ENCODE peak calls at places on chromosomes 12 and 14, in eight cellular contexts. One of them, this sample, is unnamed.
A peak's percentile ranks its signal among the peaks of the same experiment; 100 is the strongest.

GRCh38 chr12:99390707-99391106 is 256.8 kb upstream of the GARIN6 start:
- DNase-seq in epithelial cell of esophagus: no peak
- DNase-seq in uterus: no peak
- DNase-seq in endothelial cell: peak; percentile 61
- DNase-seq in dorsolateral prefrontal cortex: no peak
- DNase-seq in astrocyte: no peak
- DNase-seq in omental fat pad: no peak
- DNase-seq in astrocyte of the spinal cord: no peak
- DNase-seq in this sample: peak; percentile 34

GRCh38 chr12:124466200-124467128 is 100.9 kb downstream of the NCOR2 start:
- DNase-seq in epithelial cell of esophagus: no peak
- DNase-seq in uterus: no peak
- DNase-seq in endothelial cell: no peak
- DNase-seq in dorsolateral prefrontal cortex: no peak
- DNase-seq in astrocyte: peak; percentile 24
- DNase-seq in omental fat pad: no peak
- DNase-seq in astrocyte of the spinal cord: peak; percentile 75
- DNase-seq in this sample: no peak

GRCh38 chr14:36271939-36272907 is 48.2 kb downstream of the MBIP start:
- DNase-seq in epithelial cell of esophagus: peak; percentile 66
- DNase-seq in uterus: no peak
- DNase-seq in endothelial cell: no peak
- DNase-seq in dorsolateral prefrontal cortex: no peak
- DNase-seq in astrocyte: peak; percentile 0
- DNase-seq in omental fat pad: no peak
- DNase-seq in astrocyte of the spinal cord: peak; percentile 7
- DNase-seq in this sample: no peak

GRCh38 chr12:71063087-71063486 is 94.7 kb downstream of the TSPAN8 start:
- DNase-seq in epithelial cell of esophagus: no peak
- DNase-seq in uterus: no peak
- DNase-seq in endothelial cell: no peak
- DNase-seq in dorsolateral prefrontal cortex: no peak
- DNase-seq in astrocyte: no peak
- DNase-seq in omental fat pad: no peak
- DNase-seq in astrocyte of the spinal cord: no peak
- DNase-seq in this sample: peak; percentile 7

GRCh38 chr14:91752956-91753355 is 21.1 kb upstream of the CATSPERB start:
- DNase-seq in epithelial cell of esophagus: no peak
- DNase-seq in uterus: no peak
- DNase-seq in endothelial cell: no peak
- DNase-seq in dorsolateral prefrontal cortex: no peak
- DNase-seq in astrocyte: no peak
- DNase-seq in omental fat pad: no peak
- DNase-seq in astrocyte of the spinal cord: no peak
- DNase-seq in this sample: no peak

GRCh38 chr12:47734725-47735480 is 9.6 kb upstream of the ENDOU start:
- DNase-seq in epithelial cell of esophagus: no peak
- DNase-seq in uterus: no peak
- DNase-seq in endothelial cell: peak; percentile 24
- DNase-seq in dorsolateral prefrontal cortex: no peak
- DNase-seq in astrocyte: no peak
- DNase-seq in omental fat pad: no peak
- DNase-seq in astrocyte of the spinal cord: no peak
- DNase-seq in this sample: no peak

GRCh38 chr14:41482861-41483260 is 123.8 kb upstream of the LRFN5 start:
- DNase-seq in epithelial cell of esophagus: no peak
- DNase-seq in uterus: no peak
- DNase-seq in endothelial cell: no peak
- DNase-seq in dorsolateral prefrontal cortex: no peak
- DNase-seq in astrocyte: no peak
- DNase-seq in omental fat pad: no peak
- DNase-seq in astrocyte of the spinal cord: no peak
- DNase-seq in this sample: no peak

GRCh38 chr12:109767991-109768900 is 54.6 kb downstream of the FAM222A start:
- DNase-seq in epithelial cell of esophagus: no peak
- DNase-seq in uterus: no peak
- DNase-seq in endothelial cell: no peak
- DNase-seq in dorsolateral prefrontal cortex: no peak
- DNase-seq in astrocyte: no peak
- DNase-seq in omental fat pad: peak; percentile 11
- DNase-seq in astrocyte of the spinal cord: no peak
- DNase-seq in this sample: no peak

GRCh38 chr12:76706099-76706498 is 57.8 kb upstream of the ZDHHC17 start:
- DNase-seq in epithelial cell of esophagus: peak; percentile 35
- DNase-seq in uterus: no peak
- DNase-seq in endothelial cell: no peak
- DNase-seq in dorsolateral prefrontal cortex: no peak
- DNase-seq in astrocyte: peak; percentile 27
- DNase-seq in omental fat pad: no peak
- DNase-seq in astrocyte of the spinal cord: no peak
- DNase-seq in this sample: no peak

GRCh38 chr12:50156641-50157040 is 10.5 kb downstream of the CERS5 start:
- DNase-seq in epithelial cell of esophagus: no peak
- DNase-seq in uterus: no peak
- DNase-seq in endothelial cell: no peak
- DNase-seq in dorsolateral prefrontal cortex: no peak
- DNase-seq in astrocyte: no peak
- DNase-seq in omental fat pad: no peak
- DNase-seq in astrocyte of the spinal cord: no peak
- DNase-seq in this sample: no peak

GRCh38 chr12:122356192-122356635 is 66.3 kb downstream of the CLIP1 start:
- DNase-seq in epithelial cell of esophagus: peak; percentile 63
- DNase-seq in uterus: peak; percentile 48
- DNase-seq in endothelial cell: peak; percentile 53
- DNase-seq in dorsolateral prefrontal cortex: no peak
- DNase-seq in astrocyte: peak; percentile 22
- DNase-seq in omental fat pad: no peak
- DNase-seq in astrocyte of the spinal cord: peak; percentile 77
- DNase-seq in this sample: peak; percentile 45

GRCh38 chr14:59306775-59307174 is 118.3 kb downstream of the DAAM1 start:
- DNase-seq in epithelial cell of esophagus: peak; percentile 94
- DNase-seq in uterus: no peak
- DNase-seq in endothelial cell: no peak
- DNase-seq in dorsolateral prefrontal cortex: no peak
- DNase-seq in astrocyte: peak; percentile 80
- DNase-seq in omental fat pad: no peak
- DNase-seq in astrocyte of the spinal cord: peak; percentile 74
- DNase-seq in this sample: peak; percentile 14

GRCh38 chr12:2076196-2076570 is 23.4 kb downstream of the CACNA1C start:
- DNase-seq in epithelial cell of esophagus: no peak
- DNase-seq in uterus: peak; percentile 85
- DNase-seq in endothelial cell: no peak
- DNase-seq in dorsolateral prefrontal cortex: no peak
- DNase-seq in astrocyte: no peak
- DNase-seq in omental fat pad: no peak
- DNase-seq in astrocyte of the spinal cord: peak; percentile 62
- DNase-seq in this sample: no peak

GRCh38 chr14:68363841-68364711 is 428.8 kb downstream of the ZFP36L1 start:
- DNase-seq in epithelial cell of esophagus: no peak
- DNase-seq in uterus: no peak
- DNase-seq in endothelial cell: peak; percentile 73
- DNase-seq in dorsolateral prefrontal cortex: no peak
- DNase-seq in astrocyte: peak; percentile 81
- DNase-seq in omental fat pad: no peak
- DNase-seq in astrocyte of the spinal cord: peak; percentile 94
- DNase-seq in this sample: peak; percentile 29

GRCh38 chr14:85156319-85156718 is 373.6 kb upstream of the FLRT2 start:
- DNase-seq in epithelial cell of esophagus: no peak
- DNase-seq in uterus: no peak
- DNase-seq in endothelial cell: no peak
- DNase-seq in dorsolateral prefrontal cortex: no peak
- DNase-seq in astrocyte: no peak
- DNase-seq in omental fat pad: no peak
- DNase-seq in astrocyte of the spinal cord: no peak
- DNase-seq in this sample: no peak

GRCh38 chr12:49260165-49260564 is 4.7 kb upstream of the TUBA1C start:
- DNase-seq in epithelial cell of esophagus: peak; percentile 82
- DNase-seq in uterus: no peak
- DNase-seq in endothelial cell: no peak
- DNase-seq in dorsolateral prefrontal cortex: no peak
- DNase-seq in astrocyte: peak; percentile 39
- DNase-seq in omental fat pad: no peak
- DNase-seq in astrocyte of the spinal cord: peak; percentile 60
- DNase-seq in this sample: no peak

GRCh38 chr12:80769553-80770140 is 52.9 kb downstream of the MYF5 start:
- DNase-seq in epithelial cell of esophagus: no peak
- DNase-seq in uterus: no peak
- DNase-seq in endothelial cell: no peak
- DNase-seq in dorsolateral prefrontal cortex: no peak
- DNase-seq in astrocyte: no peak
- DNase-seq in omental fat pad: no peak
- DNase-seq in astrocyte of the spinal cord: no peak
- DNase-seq in this sample: no peak

GRCh38 chr12:119940881-119941280 is 48.2 kb upstream of the BICDL1 start:
- DNase-seq in epithelial cell of esophagus: peak; percentile 90
- DNase-seq in uterus: no peak
- DNase-seq in endothelial cell: no peak
- DNase-seq in dorsolateral prefrontal cortex: no peak
- DNase-seq in astrocyte: peak; percentile 79
- DNase-seq in omental fat pad: no peak
- DNase-seq in astrocyte of the spinal cord: peak; percentile 70
- DNase-seq in this sample: peak; percentile 20

GRCh38 chr12:27940245-27940644 is 32.3 kb downstream of the PTHLH start:
- DNase-seq in epithelial cell of esophagus: no peak
- DNase-seq in uterus: no peak
- DNase-seq in endothelial cell: no peak
- DNase-seq in dorsolateral prefrontal cortex: no peak
- DNase-seq in astrocyte: no peak
- DNase-seq in omental fat pad: no peak
- DNase-seq in astrocyte of the spinal cord: no peak
- DNase-seq in this sample: no peak

GRCh38 chr12:27946396-27946795 is 26.1 kb downstream of the PTHLH start:
- DNase-seq in epithelial cell of esophagus: no peak
- DNase-seq in uterus: no peak
- DNase-seq in endothelial cell: no peak
- DNase-seq in dorsolateral prefrontal cortex: no peak
- DNase-seq in astrocyte: peak; percentile 84
- DNase-seq in omental fat pad: no peak
- DNase-seq in astrocyte of the spinal cord: peak; percentile 10
- DNase-seq in this sample: no peak

GRCh38 chr12:27937768-27938167 is 34.8 kb downstream of the PTHLH start:
- DNase-seq in epithelial cell of esophagus: no peak
- DNase-seq in uterus: no peak
- DNase-seq in endothelial cell: no peak
- DNase-seq in dorsolateral prefrontal cortex: no peak
- DNase-seq in astrocyte: no peak
- DNase-seq in omental fat pad: no peak
- DNase-seq in astrocyte of the spinal cord: no peak
- DNase-seq in this sample: no peak

GRCh38 chr12:27936196-27936595 is 36.3 kb downstream of the PTHLH start:
- DNase-seq in epithelial cell of esophagus: peak; percentile 18
- DNase-seq in uterus: no peak
- DNase-seq in endothelial cell: no peak
- DNase-seq in dorsolateral prefrontal cortex: no peak
- DNase-seq in astrocyte: peak; percentile 23
- DNase-seq in omental fat pad: no peak
- DNase-seq in astrocyte of the spinal cord: no peak
- DNase-seq in this sample: no peak

DNA sequence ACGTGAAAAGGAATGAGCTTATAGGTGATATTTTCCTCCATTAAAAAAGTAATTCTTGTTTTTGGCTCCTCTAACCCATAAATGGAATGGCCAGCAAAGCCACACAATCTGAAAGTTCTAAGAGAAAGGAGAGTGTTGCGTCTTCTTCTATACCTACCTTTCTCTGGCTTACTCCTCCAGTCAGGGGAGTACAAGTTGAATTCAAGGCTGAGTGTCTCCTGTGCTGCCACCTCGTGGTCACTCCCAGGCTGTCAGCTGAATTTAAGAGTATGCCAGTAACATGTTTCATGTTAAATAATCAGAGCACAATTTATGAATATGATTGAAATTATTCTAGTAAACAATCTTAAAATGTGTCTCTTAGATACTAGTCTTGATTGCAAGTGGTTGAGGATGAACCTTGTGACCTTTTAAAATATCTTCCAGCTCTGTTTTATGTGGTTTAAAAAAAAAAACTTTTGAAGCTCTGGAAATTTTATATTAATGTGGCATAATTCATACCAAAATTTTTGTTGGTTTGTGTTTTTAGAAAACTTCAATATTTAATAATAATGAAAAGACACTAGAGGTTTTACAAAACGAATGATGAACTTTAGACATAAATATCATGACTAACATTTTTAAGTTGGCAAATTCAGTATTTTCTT is 31.7 kb downstream of the PTHLH start:
- DNase-seq in epithelial cell of esophagus: peak; percentile 87
- DNase-seq in uterus: peak; percentile 53
- DNase-seq in endothelial cell: peak; percentile 77
- DNase-seq in dorsolateral prefrontal cortex: peak; percentile 56
- DNase-seq in astrocyte: peak; percentile 56
- DNase-seq in omental fat pad: peak; percentile 48
- DNase-seq in astrocyte of the spinal cord: peak; percentile 83
- DNase-seq in this sample: peak; percentile 81
- TF ChIP-seq CTCF in epithelial cell of esophagus: peak; percentile 96
- TF ChIP-seq CTCF in uterus: peak; percentile 57
- TF ChIP-seq CTCF in endothelial cell: peak; percentile 88
- TF ChIP-seq CTCF in dorsolateral prefrontal cortex: peak; percentile 81
- TF ChIP-seq CTCF in astrocyte: peak; percentile 92
- TF ChIP-seq CTCF in omental fat pad: no peak
- TF ChIP-seq CTCF in astrocyte of the spinal cord: peak; percentile 87
- TF ChIP-seq CTCF in this sample: peak; percentile 66

DNA sequence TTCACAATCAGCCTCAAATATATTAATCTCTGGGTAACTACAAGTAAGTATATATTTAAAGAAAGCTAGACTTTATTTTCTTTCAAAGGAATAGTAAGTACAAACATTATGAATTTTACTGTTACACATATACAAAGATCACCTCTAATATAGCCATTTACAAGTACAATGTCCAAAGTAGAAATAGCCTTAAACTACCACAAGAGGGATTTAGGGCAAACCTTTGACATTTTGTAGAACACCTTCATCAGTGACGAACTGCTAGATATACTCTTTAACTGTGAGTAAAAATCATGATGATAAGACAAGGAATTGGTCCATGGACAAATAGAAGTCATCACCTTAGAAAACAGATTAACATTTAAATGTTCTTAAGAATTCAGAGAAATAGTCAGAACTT is 69.8 kb downstream of the CNTN1 start:
- DNase-seq in epithelial cell of esophagus: no peak
- DNase-seq in uterus: no peak
- DNase-seq in endothelial cell: no peak
- DNase-seq in dorsolateral prefrontal cortex: no peak
- DNase-seq in astrocyte: no peak
- DNase-seq in omental fat pad: no peak
- DNase-seq in astrocyte of the spinal cord: no peak
- DNase-seq in this sample: no peak
- TF ChIP-seq CTCF in epithelial cell of esophagus: no peak
- TF ChIP-seq CTCF in uterus: no peak
- TF ChIP-seq CTCF in endothelial cell: no peak
- TF ChIP-seq CTCF in dorsolateral prefrontal cortex: no peak
- TF ChIP-seq CTCF in astrocyte: no peak
- TF ChIP-seq CTCF in omental fat pad: no peak
- TF ChIP-seq CTCF in astrocyte of the spinal cord: no peak
- TF ChIP-seq CTCF in this sample: no peak

GRCh38 chr14:23528555-23528954 is 23.0 kb downstream of the ZFHX2 start:
- DNase-seq in epithelial cell of esophagus: peak; percentile 9
- DNase-seq in uterus: no peak
- DNase-seq in endothelial cell: no peak
- DNase-seq in dorsolateral prefrontal cortex: no peak
- DNase-seq in astrocyte: no peak
- DNase-seq in omental fat pad: no peak
- DNase-seq in astrocyte of the spinal cord: no peak
- DNase-seq in this sample: peak; percentile 9
- TF ChIP-seq CTCF in epithelial cell of esophagus: peak; percentile 30
- TF ChIP-seq CTCF in uterus: no peak
- TF ChIP-seq CTCF in endothelial cell: peak; percentile 13
- TF ChIP-seq CTCF in dorsolateral prefrontal cortex: peak; percentile 16
- TF ChIP-seq CTCF in astrocyte: peak; percentile 11
- TF ChIP-seq CTCF in omental fat pad: no peak
- TF ChIP-seq CTCF in astrocyte of the spinal cord: peak; percentile 31
- TF ChIP-seq CTCF in this sample: no peak

GRCh38 chr14:63800651-63801385 is 52.0 kb upstream of the SYNE2 start:
- DNase-seq in epithelial cell of esophagus: peak; percentile 17
- DNase-seq in uterus: no peak
- DNase-seq in endothelial cell: no peak
- DNase-seq in dorsolateral prefrontal cortex: no peak
- DNase-seq in astrocyte: no peak
- DNase-seq in omental fat pad: no peak
- DNase-seq in astrocyte of the spinal cord: no peak
- DNase-seq in this sample: no peak
- TF ChIP-seq CTCF in epithelial cell of esophagus: no peak
- TF ChIP-seq CTCF in uterus: no peak
- TF ChIP-seq CTCF in endothelial cell: no peak
- TF ChIP-seq CTCF in dorsolateral prefrontal cortex: no peak
- TF ChIP-seq CTCF in astrocyte: no peak
- TF ChIP-seq CTCF in omental fat pad: no peak
- TF ChIP-seq CTCF in astrocyte of the spinal cord: no peak
- TF ChIP-seq CTCF in this sample: no peak

This sample was measured in Calu3.